ENCODE peak calls at places on chromosomes 5 and 9, in five cellular contexts. P is CD8-positive, alpha-beta T cell; A is Right ventricle myocardium superior; O is AG04450; S is GM13976. G is an unnamed sample.

GRCh38 chr5:138470322-138471285 is 5.3 kb downstream of the EGR1 start:
- DNase-seq in P (no peak), A (no peak), O (peak), S (no peak), G (no peak)

GRCh38 chr9:617441-618085 is 223.9 kb upstream of the DMRT1 start:
- DNase-seq in P (no peak), A (no peak), O (no peak), S (no peak), G (no peak)

GRCh38 chr5:43993634-43994395 is 390.8 kb downstream of the NNT start:
- DNase-seq in P (no peak), A (no peak), O (no peak), S (no peak), G (no peak)

GRCh38 chr5:131810510-131811249 is 13.9 kb upstream of the FNIP1 start:
- DNase-seq in P (no peak), A (no peak), O (no peak), S (peak), G (peak)

GRCh38 chr9:129080312-129080607 is 651 bp upstream of the DOLPP1 start:
- DNase-seq in P (no peak), A (no peak), O (no peak), S (no peak), G (no peak)

GRCh38 chr9:134403682-134404301 is 77.5 kb downstream of the RXRA start:
- DNase-seq in P (peak), A (peak), O (peak), S (no peak), G (peak)

GRCh38 chr9:84174486-84174885 is 166.1 kb downstream of the SLC28A3 start:
- DNase-seq in P (no peak), A (no peak), O (no peak), S (no peak), G (no peak)

GRCh38 chr9:35760651-35761050 is 6.6 kb upstream of the MSMP start:
- DNase-seq in P (no peak), A (no peak), O (no peak), S (no peak), G (no peak)

GRCh38 chr9:128713411-128713780 is 10.5 kb downstream of the ZDHHC12 start:
- DNase-seq in P (no peak), A (peak), O (no peak), S (no peak), G (no peak)

GRCh38 chr5:138752341-138752950 is 779 bp upstream of the CTNNA1 start:
- DNase-seq in P (no peak), A (no peak), O (no peak), S (no peak), G (no peak)

GRCh38 chr5:106759581-106759980 is 911.2 kb downstream of the EFNA5 start:
- DNase-seq in P (no peak), A (no peak), O (peak), S (no peak), G (peak)

GRCh38 chr9:127991017-127991756 is 10.4 kb upstream of the EEIG1 start:
- DNase-seq in P (no peak), A (no peak), O (no peak), S (no peak), G (no peak)

GRCh38 chr9:36560813-36561212 is 11.9 kb upstream of the MELK start:
- DNase-seq in P (no peak), A (no peak), O (no peak), S (no peak), G (no peak)

GRCh38 chr9:35945341-35946018 is 12.5 kb downstream of the OR2S2 start:
- DNase-seq in P (peak), A (peak), O (peak), S (peak), G (peak)

GRCh38 chr9:88658311-88658822 is 123.4 kb downstream of the NXNL2 start:
- DNase-seq in P (no peak), A (peak), O (no peak), S (no peak), G (no peak)

GRCh38 chr5:147400076-147400809 is 109.6 kb downstream of the DPYSL3 start:
- DNase-seq in P (no peak), A (no peak), O (no peak), S (no peak), G (no peak)

GRCh38 chr9:104868687-104869404 is 59.1 kb downstream of the ABCA1 start:
- DNase-seq in P (no peak), A (peak), O (peak), S (peak), G (peak)

GRCh38 chr9:137451976-137452760 is 7.0 kb downstream of the NSMF start:
- DNase-seq in P (no peak), A (peak), O (no peak), S (no peak), G (no peak)

GRCh38 chr5:150266807-150267408 is 22.7 kb downstream of the CAMK2A start:
- DNase-seq in P (no peak), A (no peak), O (no peak), S (no peak), G (no peak)

GRCh38 chr9:70121818-70122436 is 78.3 kb downstream of the MAMDC2 start:
- DNase-seq in P (no peak), A (no peak), O (no peak), S (no peak), G (no peak)

GRCh38 chr9:71929223-71929622 is 17.8 kb downstream of the C9orf85 start:
- DNase-seq in P (no peak), A (no peak), O (peak), S (no peak), G (no peak)

GRCh38 chr5:119785057-119785456 is 155.7 kb downstream of the FAM170A start:
- DNase-seq in P (no peak), A (no peak), O (no peak), S (no peak), G (no peak)

GRCh38 chr9:128886211-128886826 is 4.4 kb downstream of the LRRC8A start:
- DNase-seq in P (no peak), A (no peak), O (no peak), S (no peak), G (no peak)

GRCh38 chr9:14428781-14429230 is 114.9 kb upstream of the NFIB start:
- DNase-seq in P (peak), A (peak), O (peak), S (peak), G (peak)

GRCh38 chr5:57805732-57806131 is 323.1 kb upstream of the ACTBL2 start:
- DNase-seq in P (no peak), A (no peak), O (no peak), S (no peak), G (no peak)

GRCh38 chr5:24649531-24649930 is 4.8 kb upstream of the CDH10 start:
- DNase-seq in P (no peak), A (no peak), O (no peak), S (no peak), G (no peak)

GRCh38 chr9:132412089-132412488 is 2.1 kb downstream of the CFAP77 start:
- DNase-seq in P (peak), A (no peak), O (no peak), S (peak), G (peak)